ENCODE peak calls at places on chromosomes 4 and X, in ten cellular contexts. X, C, M, W, D, G, Y, B, P and Z are unnamed samples.

GRCh38 chr4:23635468-23635867 is 254.4 kb downstream of the PPARGC1A start:
- DNase-seq in D (no peak), Y (no peak), P (no peak), B (no peak), M (no peak), W (no peak), X (no peak), G (no peak), C (no peak), Z (no peak)

GRCh38 chr4:23923141-23923540 is 33.3 kb upstream of the PPARGC1A start:
- DNase-seq in B (no peak), G (no peak), Y (no peak), D (no peak), C (no peak), W (no peak), P (no peak), X (no peak), M (no peak), Z (no peak)

GRCh38 chrX:153862369-153863250 is 23.4 kb downstream of the L1CAM start:
- DNase-seq in B (no peak), P (no peak), D (no peak), Y (no peak), W (no peak), G (no peak), M (no peak), X (no peak), C (no peak), Z (no peak)

GRCh38 chr4:2291705-2292651 is 30.1 kb upstream of the MXD4 start:
- DNase-seq in B (no peak), G (no peak), Y (no peak), W (no peak), C (no peak), M (no peak), P (no peak), D (no peak), X (no peak), Z (no peak)

GRCh38 chr4:114654607-114655006 is 56.0 kb downstream of the UGT8 start:
- DNase-seq in X (no peak), P (no peak), G (no peak), W (no peak), B (no peak), M (no peak), C (no peak), D (no peak), Y (no peak), Z (no peak)

GRCh38 chr4:5660185-5660584 is 48.2 kb downstream of the EVC2 start:
- DNase-seq in P (no peak), Y (no peak), W (no peak), G (no peak), X (peak; percentile 65), M (no peak), D (peak; percentile 13), B (no peak), C (no peak), Z (no peak)

GRCh38 chr4:73606465-73606974 is 13.7 kb downstream of the RASSF6 start:
- DNase-seq in D (no peak), Y (no peak), W (no peak), B (peak; percentile 31), P (no peak), G (no peak), X (no peak), C (no peak), M (no peak), Z (no peak)

GRCh38 chrX:32455704-32456103 is 755.6 kb downstream of the DMD start:
- DNase-seq in W (no peak), B (no peak), X (no peak), P (no peak), G (no peak), D (no peak), Y (no peak), C (no peak), M (no peak), Z (no peak)

GRCh38 chr4:56308384-56308783 is 78.9 kb downstream of the AASDH start:
- DNase-seq in Y (no peak), D (no peak), X (no peak), M (no peak), P (no peak), G (no peak), W (no peak), C (no peak), B (no peak), Z (no peak)

GRCh38 chr4:182770969-182771330 is 146.2 kb downstream of the DCTD start:
- DNase-seq in C (no peak), B (no peak), X (peak; percentile 11), G (no peak), P (no peak), M (no peak), D (no peak), Y (no peak), W (no peak), Z (no peak)

GRCh38 chr4:10002278-10002677 is 19.0 kb downstream of the SLC2A9 start:
- DNase-seq in M (no peak), W (no peak), G (no peak), D (no peak), C (no peak), P (no peak), Y (no peak), B (no peak), X (no peak), Z (no peak)

GRCh38 chr4:69054578-69055200 is 41.6 kb upstream of the UGT2B7 start:
- DNase-seq in P (peak; percentile 11), C (no peak), B (peak; percentile 78), G (no peak), M (no peak), D (no peak), Y (peak; percentile 58), W (no peak), X (peak; percentile 91), Z (no peak)

GRCh38 chr4:186724048-186724860 is 598 bp upstream of the FAT1 start:
- DNase-seq in Y (no peak), D (peak; percentile 25), P (peak; percentile 40), X (peak; percentile 75), W (peak; percentile 65), B (no peak), C (peak; percentile 17), M (no peak), G (no peak), Z (peak; percentile 59)

GRCh38 chrX:47664737-47665136 is 5.8 kb upstream of the UXT start:
- DNase-seq in Y (no peak), B (no peak), C (no peak), D (no peak), P (no peak), X (peak; percentile 72), G (no peak), M (no peak), W (no peak), Z (no peak)

GRCh38 chrX:135543924-135544323 is 23.5 kb downstream of the INTS6L start:
- DNase-seq in C (no peak), G (peak; percentile 7), P (no peak), D (no peak), M (no peak), X (no peak), W (no peak), Y (no peak), B (no peak), Z (no peak)

GRCh38 chr4:6124386-6125102 is 75.8 kb downstream of the JAKMIP1 start:
- DNase-seq in X (no peak), P (no peak), D (no peak), Y (no peak), M (no peak), G (no peak), W (no peak), B (no peak), C (no peak), Z (no peak)

GRCh38 chr4:183264614-183265013 is 55.5 kb downstream of the CLDN22 start:
- DNase-seq in B (no peak), C (no peak), P (peak; percentile 41), D (no peak), W (no peak), Y (no peak), G (no peak), X (peak; percentile 61), M (no peak), Z (no peak)

GRCh38 chr4:38753021-38753806 is 29.6 kb downstream of the TLR10 start:
- DNase-seq in M (peak; percentile 19), Y (peak; percentile 16), P (peak; percentile 17), G (no peak), W (peak; percentile 70), C (peak; percentile 60), D (peak; percentile 94), X (peak; percentile 99), B (peak; percentile 98), Z (peak; percentile 62)

GRCh38 chrX:101931104-101931493 is 728 bp downstream of the ZMAT1 start:
- DNase-seq in M (no peak), D (no peak), W (no peak), G (no peak), P (no peak), X (no peak), B (no peak), Y (no peak), C (no peak), Z (no peak)

GRCh38 chrX:14032383-14032782 is 2.7 kb upstream of the GEMIN8 start:
- DNase-seq in W (no peak), M (peak; percentile 5), G (peak; percentile 21), Y (no peak), B (no peak), P (peak; percentile 28), C (peak; percentile 34), D (peak; percentile 15), X (peak; percentile 57), Z (no peak)

GRCh38 chr4:38681283-38682066 is 17.5 kb downstream of the KLF3 start:
- DNase-seq in M (no peak), D (no peak), X (peak; percentile 90), C (no peak), W (no peak), B (no peak), P (peak; percentile 22), Y (no peak), G (no peak), Z (no peak)

GRCh38 chr4:95300304-95300703 is 248.5 kb downstream of the UNC5C start:
- DNase-seq in D (no peak), X (no peak), B (no peak), P (no peak), C (no peak), M (no peak), Y (no peak), W (no peak), G (no peak), Z (no peak)

GRCh38 chr4:95255396-95256107 is 293.2 kb downstream of the UNC5C start:
- DNase-seq in C (no peak), Y (no peak), W (no peak), X (peak; percentile 72), D (peak; percentile 26), B (no peak), G (no peak), M (no peak), P (no peak), Z (no peak)

GRCh38 chr4:955931-956381 is 17.4 kb downstream of the DGKQ start:
- DNase-seq in W (peak; percentile 32), P (no peak), D (peak; percentile 1), Y (no peak), X (no peak), M (no peak), G (no peak), B (no peak), C (no peak), Z (no peak)

GRCh38 chr4:107760281-107760947 is 40.4 kb upstream of the PAPSS1 start:
- DNase-seq in X (peak; percentile 14), B (no peak), G (no peak), C (no peak), W (no peak), M (no peak), P (no peak), D (peak; percentile 17), Y (no peak), Z (peak; percentile 48)